ENCODE peak calls at places on chromosomes 6 and 20, in four cellular contexts. A, Z, E and N are unnamed samples.

GRCh38 chr6:69918766-69919165 is 52.4 kb downstream of the COL19A1 start:
- DNase-seq in A (no peak), E (no peak), Z (no peak), N (no peak)

GRCh38 chr20:52200870-52201269 is 9.3 kb upstream of the ZFP64 start:
- DNase-seq in Z (no peak), E (no peak), A (no peak), N (no peak)

GRCh38 chr6:149854532-149854931 is 9.6 kb downstream of the LRP11 start:
- DNase-seq in Z (no peak), E (peak; percentile 73), A (no peak), N (peak; percentile 63)

GRCh38 chr6:36075656-36076055 is 48.0 kb downstream of the MAPK14 start:
- DNase-seq in Z (no peak), A (no peak), E (no peak), N (no peak)

GRCh38 chr6:137241481-137242011 is 22.4 kb upstream of the IFNGR1 start:
- DNase-seq in A (no peak), Z (no peak), E (no peak), N (peak; percentile 52)

GRCh38 chr6:168699631-168700315 is 258.8 kb downstream of the SMOC2 start:
- DNase-seq in A (peak; percentile 75), E (peak; percentile 49), Z (peak; percentile 50), N (no peak)

GRCh38 chr6:24849713-24850112 is 51.0 kb upstream of the ARMH2 start:
- DNase-seq in A (no peak), E (no peak), Z (no peak), N (no peak)

GRCh38 chr6:16239798-16240123 is 1.4 kb downstream of the GMPR start:
- DNase-seq in E (no peak), A (no peak), Z (no peak), N (no peak)

GRCh38 chr6:55379486-55379885 is 52.2 kb downstream of the GFRAL start:
- DNase-seq in E (no peak), Z (no peak), A (no peak), N (no peak)

GRCh38 chr6:37092851-37093727 is 76.9 kb upstream of the PIM1 start:
- DNase-seq in Z (peak; percentile 32), E (no peak), A (peak; percentile 71), N (no peak)

GRCh38 chr6:7261030-7261841 is 51.8 kb downstream of the SSR1 start:
- DNase-seq in A (peak; percentile 71), Z (peak; percentile 85), E (peak; percentile 92), N (peak; percentile 85)

DNA sequence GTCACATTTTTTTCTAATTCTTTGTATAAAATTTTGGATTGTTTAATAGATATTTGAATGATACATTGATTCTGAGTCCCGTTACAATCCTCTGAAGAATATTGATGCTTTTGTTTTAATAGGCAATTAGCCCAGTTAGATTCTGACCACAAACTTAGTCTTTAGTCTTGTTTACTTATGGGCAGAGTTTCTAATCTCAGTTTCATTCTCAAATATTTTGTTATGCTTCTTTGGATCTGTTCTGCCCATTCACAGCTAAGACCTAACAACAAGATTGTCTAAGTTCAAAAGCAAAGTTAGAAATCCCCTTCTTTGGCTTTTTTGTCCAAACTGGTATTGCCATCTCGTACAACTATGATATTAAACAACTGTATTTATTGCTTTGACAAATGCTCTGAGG is 58.0 kb downstream of the TBXT start:
- DNase-seq in Z (no peak), E (no peak), A (no peak), N (no peak)
- H3K27ac ChIP-seq in Z (no peak overlapping the region), E (no peak overlapping the region), A (no peak overlapping the region), N (no peak overlapping the region)

GRCh38 chr20:37644605-37645004 is 49.2 kb upstream of the CTNNBL1 start:
- DNase-seq in E (no peak), Z (no peak), A (no peak), N (no peak)
- H3K27me3 ChIP-seq in E (peaks cover 16% of the 10 kb centered on the region), Z (peaks cover 55% of the 10 kb centered on the region), A (no peaks in the 10 kb centered on the region), N (peaks cover 41% of the 10 kb centered on the region)

GRCh38 chr20:63558804-63559484 is 5.0 kb downstream of the FNDC11 start:
- DNase-seq in A (no peak), Z (no peak), E (no peak), N (no peak)
- H3K4me1 ChIP-seq in A (no peaks in the 10 kb centered on the region), Z (peaks cover 8% of the 10 kb centered on the region), E (peaks cover 5% of the 10 kb centered on the region), N (no peaks in the 10 kb centered on the region)

DNA sequence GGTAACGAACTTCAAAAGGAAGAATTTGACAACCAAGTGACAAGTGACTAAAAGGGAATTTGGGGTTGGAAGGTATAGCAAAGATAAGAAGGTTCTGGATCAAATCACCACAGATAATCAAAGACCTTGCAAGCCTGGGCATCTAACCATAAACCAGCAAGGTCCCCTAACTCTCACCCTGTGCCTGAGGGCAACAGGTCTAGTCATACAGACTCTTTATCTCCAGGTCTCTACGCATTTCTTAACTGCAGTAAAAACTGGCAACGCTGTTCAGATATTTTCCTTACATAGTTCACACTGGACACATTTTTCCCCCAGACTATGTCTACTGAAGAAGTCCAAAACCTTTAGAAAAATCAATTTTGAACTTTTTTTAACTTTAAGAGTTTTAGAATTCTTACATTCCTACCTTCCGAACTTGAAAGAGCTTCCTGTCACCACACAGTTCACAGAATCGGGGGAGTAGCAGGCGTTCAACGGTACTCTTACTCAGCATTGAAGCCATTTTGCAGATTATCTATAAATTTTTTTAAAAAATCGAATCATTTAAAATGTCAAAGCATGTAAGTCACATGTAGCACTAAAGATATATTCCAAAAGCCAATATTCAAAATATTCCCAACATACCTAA is 23.0 kb upstream of the ANKRD60 start:
- DNase-seq in Z (no peak), A (no peak), E (no peak), N (no peak)
- H3K27ac ChIP-seq in Z (no peak overlapping the region), A (no peak overlapping the region), E (no peak overlapping the region), N (peak overlapping the region; percentile 77)

GRCh38 chr6:114287461-114287860 is 55.4 kb downstream of the HS3ST5 start:
- DNase-seq in Z (no peak), E (no peak), A (no peak), N (no peak)

GRCh38 chr6:114284281-114284680 is 58.5 kb downstream of the HS3ST5 start:
- DNase-seq in E (no peak), Z (no peak), A (no peak), N (no peak)

GRCh38 chr6:114282268-114282667 is 60.6 kb downstream of the HS3ST5 start:
- DNase-seq in Z (no peak), A (no peak), E (no peak), N (no peak)

GRCh38 chr6:114288696-114289095 is 54.1 kb downstream of the HS3ST5 start:
- DNase-seq in A (no peak), E (no peak), Z (no peak), N (no peak)

DNA sequence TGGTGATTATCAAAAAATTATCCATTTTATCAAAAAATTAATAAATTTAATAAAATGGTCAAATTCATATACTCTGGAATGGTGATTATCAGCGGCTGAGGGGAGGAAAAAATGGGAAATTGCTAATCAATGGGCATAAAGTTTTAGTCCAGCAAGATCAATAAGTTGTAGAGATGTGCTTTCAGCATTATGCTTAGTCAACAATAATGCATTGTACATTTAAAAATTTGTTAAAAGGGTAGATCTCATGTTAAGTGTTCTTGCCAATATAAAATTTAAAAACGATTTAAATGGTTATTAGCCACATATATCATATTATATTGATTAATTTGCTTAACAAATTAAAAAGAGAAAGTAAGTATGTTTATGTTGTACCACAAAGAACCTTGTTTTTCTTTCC is 56.6 kb downstream of the HS3ST5 start:
- DNase-seq in A (no peak), E (no peak), Z (no peak), N (no peak)
- H3K27me3 ChIP-seq in A (no peaks in the 10 kb centered on the region), E (no peaks in the 10 kb centered on the region), Z (no peaks in the 10 kb centered on the region), N (no peaks in the 10 kb centered on the region)

DNA sequence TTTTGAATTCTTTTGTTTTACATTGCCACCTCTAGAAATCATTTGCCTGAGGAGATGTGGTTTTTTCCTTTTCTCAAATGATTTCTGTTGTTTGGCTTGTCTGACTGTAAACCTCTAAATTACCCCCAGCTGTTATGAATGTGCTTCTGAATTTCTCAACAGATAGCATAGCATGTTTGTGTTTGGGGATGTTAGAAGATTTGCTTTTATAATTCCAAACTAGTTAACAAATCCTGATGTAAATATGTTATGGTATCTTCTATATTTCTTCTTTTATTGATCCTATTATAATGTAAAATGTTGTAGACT is 31.6 kb upstream of the EZR start:
- DNase-seq in A (no peak), E (no peak), Z (no peak), N (no peak)
- H3K4me1 ChIP-seq in A (no peaks in the 10 kb centered on the region), E (peaks cover 24% of the 10 kb centered on the region), Z (peaks cover 20% of the 10 kb centered on the region), N (peaks cover 59% of the 10 kb centered on the region)